ENCODE peak calls at places on chromosomes 3 and 15, in six cellular contexts. E, C, Z, P, K and O are unnamed samples.

GRCh38 chr3:160686955-160687535 is 10.1 kb downstream of the ARL14 start:
- DNase-seq in P (no peak), Z (no peak), K (peak), C (peak), E (no peak), O (no peak)

GRCh38 chr15:61794881-61795280 is 265.4 kb downstream of the VPS13C start:
- DNase-seq in C (no peak), Z (no peak), P (no peak), E (no peak), K (peak), O (no peak)

GRCh38 chr3:30662836-30663235 is 56.4 kb downstream of the TGFBR2 start:
- DNase-seq in E (no peak), Z (no peak), P (no peak), C (no peak), K (no peak), O (no peak)

GRCh38 chr3:132285620-132285945 is 31.6 kb upstream of the ACP3 start:
- DNase-seq in K (no peak), E (no peak), C (no peak), P (no peak), Z (no peak), O (no peak)

GRCh38 chr15:43958894-43959330 is 132.1 kb downstream of the WDR76 start:
- DNase-seq in P (no peak), Z (no peak), K (peak), C (no peak), E (no peak), O (no peak)

GRCh38 chr15:88331291-88331690 is 74.8 kb upstream of the NTRK3 start:
- DNase-seq in E (no peak), K (peak), Z (no peak), P (peak), C (no peak), O (peak)

GRCh38 chr3:39216176-39216790 is 23.9 kb upstream of the XIRP1 start:
- DNase-seq in K (no peak), P (no peak), C (no peak), E (no peak), Z (no peak), O (no peak)

GRCh38 chr15:96553006-96553405 is 222.5 kb downstream of the NR2F2 start:
- DNase-seq in P (no peak), E (no peak), Z (no peak), C (no peak), K (peak), O (no peak)

GRCh38 chr15:69468241-69469121 is 15.9 kb downstream of the RPLP1 start:
- DNase-seq in E (peak), C (peak), K (peak), Z (peak), P (no peak), O (no peak)

GRCh38 chr3:169637731-169638130 is 25.8 kb downstream of the MECOM start:
- DNase-seq in C (no peak), Z (no peak), E (no peak), P (no peak), K (no peak), O (no peak)

GRCh38 chr15:65913631-65914199 is 44.4 kb downstream of the RAB11A start:
- DNase-seq in E (peak), K (no peak), Z (no peak), C (no peak), P (no peak), O (no peak)

GRCh38 chr3:195001261-195001660 is 269.7 kb downstream of the XXYLT1 start:
- DNase-seq in E (no peak), C (no peak), Z (no peak), P (no peak), K (no peak), O (no peak)

GRCh38 chr3:157443873-157444770 is 7.5 kb downstream of the PTX3 start:
- DNase-seq in E (no peak), K (peak), C (no peak), P (no peak), Z (no peak), O (no peak)

GRCh38 chr15:62059818-62060115 is 480 bp downstream of the VPS13C start:
- DNase-seq in E (no peak), C (peak), Z (peak), K (peak), P (no peak), O (no peak)

GRCh38 chr3:85821130-85821756 is 862.5 kb downstream of the CADM2 start:
- DNase-seq in K (no peak), P (peak), E (no peak), C (no peak), Z (no peak), O (peak)

GRCh38 chr3:133868166-133868565 is 27.5 kb downstream of the RAB6B start:
- DNase-seq in K (no peak), P (no peak), E (peak), Z (no peak), C (no peak), O (no peak)

GRCh38 chr15:66864086-66864830 is 162.2 kb downstream of the SMAD6 start:
- DNase-seq in C (no peak), P (no peak), E (no peak), Z (no peak), K (no peak), O (no peak)

GRCh38 chr3:115552007-115552406 is 71.3 kb upstream of the GAP43 start:
- DNase-seq in C (no peak), P (no peak), E (no peak), K (no peak), Z (no peak), O (no peak)

GRCh38 chr15:80906159-80906775 is 83.4 kb downstream of the MESD start:
- DNase-seq in C (peak), P (no peak), K (peak), E (peak), Z (no peak), O (no peak)

GRCh38 chr15:33773969-33774368 is 194.3 kb upstream of the CHRM5 start:
- DNase-seq in P (no peak), K (no peak), Z (no peak), E (no peak), C (no peak), O (no peak)

GRCh38 chr3:187987919-187988318 is 166.0 kb upstream of the LPP start:
- DNase-seq in E (no peak), K (no peak), C (no peak), P (no peak), Z (peak), O (no peak)

GRCh38 chr3:31743690-31744089 is 211.0 kb downstream of the STT3B start:
- DNase-seq in C (no peak), E (no peak), P (no peak), K (no peak), Z (no peak), O (no peak)

GRCh38 chr3:120425877-120426276 is 24.9 kb downstream of the FSTL1 start:
- DNase-seq in Z (no peak), C (no peak), K (peak), P (no peak), E (no peak), O (no peak)

GRCh38 chr3:183579967-183580720 is 24.6 kb upstream of the KLHL6 start:
- DNase-seq in Z (no peak), P (no peak), K (peak), C (no peak), E (no peak), O (no peak)

GRCh38 chr3:50365080-50365841 is 5.9 kb upstream of the TMEM115 start:
- DNase-seq in C (peak), E (peak), K (peak), Z (peak), P (no peak), O (peak)

GRCh38 chr3:66763294-66763693 is 234.8 kb upstream of the KBTBD8 start:
- DNase-seq in C (no peak), Z (no peak), K (peak), E (no peak), P (no peak), O (no peak)

GRCh38 chr3:3296858-3297430 is 117.5 kb upstream of the CRBN start:
- DNase-seq in C (no peak), E (no peak), K (no peak), P (no peak), Z (no peak), O (no peak)

GRCh38 chr3:86788371-86788770 is 202.6 kb downstream of the VGLL3 start:
- DNase-seq in P (no peak), C (no peak), K (no peak), E (no peak), Z (no peak), O (no peak)

GRCh38 chr3:156017636-156018035 is 102.7 kb upstream of the KCNAB1 start:
- DNase-seq in P (no peak), C (no peak), K (no peak), Z (no peak), E (no peak), O (no peak)